ENCODE peak calls at places on chromosomes 7 and 10, in ten cellular contexts. M, F, U, E, A, R, Y, P, H and D are unnamed samples. For H3K9me3 and H3K27me3, the result is how much of the 10 kb centered on the place peaks cover.

GRCh38 chr10:101848894-101849351 is 5.3 kb upstream of the KCNIP2 start:
- DNase-seq in M (no peak), F (no peak), U (no peak), E (no peak), A (peak), R (no peak), Y (no peak), P (no peak), H (no peak), D (no peak)

GRCh38 chr10:117074621-117075020 is 63.4 kb downstream of the VAX1 start:
- DNase-seq in M (no peak), F (no peak), U (no peak), E (no peak), A (no peak), R (no peak), Y (no peak), P (no peak), H (no peak), D (peak)

GRCh38 chr10:32982293-32982709 is 24.3 kb upstream of the ITGB1 start:
- DNase-seq in M (no peak), F (no peak), U (no peak), E (no peak), A (no peak), R (no peak), Y (peak), P (no peak), H (no peak), D (no peak)

GRCh38 chr7:36264123-36264916 is 111.3 kb downstream of the EEPD1 start:
- DNase-seq in M (no peak), F (no peak), U (no peak), E (no peak), A (no peak), R (no peak), Y (no peak), P (no peak), H (no peak), D (no peak)

GRCh38 chr7:128410092-128410665 is 397 bp upstream of the IMPDH1 start:
- DNase-seq in M (peak), F (peak), U (peak), E (no peak), A (peak), R (no peak), Y (peak), P (no peak), H (no peak), D (peak)

GRCh38 chr7:157685430-157686284 is 348.9 kb downstream of the DNAJB6 start:
- DNase-seq in M (no peak), F (no peak), U (no peak), E (peak), A (peak), R (no peak), Y (no peak), P (peak), H (no peak), D (no peak)

GRCh38 chr7:21408481-21408820 is 19.4 kb upstream of the SP4 start:
- DNase-seq in M (no peak), F (no peak), U (no peak), E (no peak), A (no peak), R (no peak), Y (no peak), P (no peak), H (no peak), D (no peak)

GRCh38 chr10:50152792-50153272 is 85.1 kb downstream of the WASHC2A start:
- DNase-seq in M (no peak), F (peak), U (no peak), E (no peak), A (no peak), R (no peak), Y (no peak), P (no peak), H (no peak), D (peak)

GRCh38 chr7:38223311-38223710 is 45.3 kb downstream of the STARD3NL start:
- DNase-seq in M (no peak), F (no peak), U (no peak), E (no peak), A (no peak), R (no peak), Y (no peak), P (no peak), H (no peak), D (no peak)

GRCh38 chr10:99672884-99673283 is 13.6 kb downstream of the ENTPD7 start:
- DNase-seq in M (no peak), F (no peak), U (no peak), E (no peak), A (no peak), R (no peak), Y (no peak), P (no peak), H (no peak), D (no peak)

GRCh38 chr7:149846436-149847046 is 8.4 kb downstream of the ZNF862 start:
- DNase-seq in M (no peak), F (no peak), U (no peak), E (no peak), A (no peak), R (no peak), Y (no peak), P (no peak), H (no peak), D (no peak)

GRCh38 chr10:38147686-38148085 is 53.5 kb downstream of the ZNF37A start:
- DNase-seq in M (no peak), F (no peak), U (no peak), E (no peak), A (no peak), R (no peak), Y (no peak), P (no peak), H (no peak), D (no peak)
- H3K9me3 ChIP-seq in M (under half), F (under half), U (under half), E (under half), A (under half), R (under half), Y (under half), P (under half), H (under half), D (under half)

GRCh38 chr10:126115861-126116260 is 219.5 kb downstream of the FANK1 start:
- DNase-seq in M (no peak), F (no peak), U (no peak), E (no peak), A (no peak), R (no peak), Y (no peak), P (no peak), H (no peak), D (no peak)

GRCh38 chr10:126117196-126117595 is 220.8 kb downstream of the FANK1 start:
- DNase-seq in M (no peak), F (no peak), U (no peak), E (no peak), A (no peak), R (no peak), Y (no peak), P (no peak), H (no peak), D (no peak)

GRCh38 chr10:126115021-126115610 is 218.8 kb downstream of the FANK1 start:
- DNase-seq in M (no peak), F (no peak), U (no peak), E (no peak), A (no peak), R (no peak), Y (no peak), P (no peak), H (no peak), D (no peak)

GRCh38 chr10:126119591-126119990 is 223.2 kb downstream of the FANK1 start:
- DNase-seq in M (no peak), F (no peak), U (no peak), E (no peak), A (no peak), R (no peak), Y (peak), P (no peak), H (peak), D (no peak)

DNA sequence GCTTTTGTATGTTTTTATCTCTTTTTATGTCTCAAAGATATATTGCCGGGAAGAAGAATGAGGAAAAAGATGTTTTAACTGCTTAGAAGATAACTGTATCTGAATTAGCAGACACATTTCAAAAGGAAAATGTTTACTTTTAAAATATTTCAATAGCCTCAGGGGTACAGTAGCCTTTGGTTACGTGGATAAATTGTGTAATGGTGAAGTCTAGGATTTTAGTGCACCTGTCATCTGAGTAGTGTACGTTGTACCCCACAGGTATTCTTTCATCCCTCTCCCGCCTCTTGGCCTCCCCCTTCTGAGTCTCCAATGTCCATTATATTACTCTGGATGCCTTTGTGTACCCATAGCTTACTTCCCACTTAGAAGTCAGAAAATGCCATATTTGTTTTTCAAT is 222.1 kb downstream of the FANK1 start:
- DNase-seq in M (no peak), F (no peak), U (no peak), E (no peak), A (no peak), R (no peak), Y (no peak), P (no peak), H (no peak), D (no peak)
- H3K27me3 ChIP-seq in M (under half), F (under half), U (under half), E (under half), A (under half), R (under half), Y (under half), P (under half), H (under half), D (under half)

DNA sequence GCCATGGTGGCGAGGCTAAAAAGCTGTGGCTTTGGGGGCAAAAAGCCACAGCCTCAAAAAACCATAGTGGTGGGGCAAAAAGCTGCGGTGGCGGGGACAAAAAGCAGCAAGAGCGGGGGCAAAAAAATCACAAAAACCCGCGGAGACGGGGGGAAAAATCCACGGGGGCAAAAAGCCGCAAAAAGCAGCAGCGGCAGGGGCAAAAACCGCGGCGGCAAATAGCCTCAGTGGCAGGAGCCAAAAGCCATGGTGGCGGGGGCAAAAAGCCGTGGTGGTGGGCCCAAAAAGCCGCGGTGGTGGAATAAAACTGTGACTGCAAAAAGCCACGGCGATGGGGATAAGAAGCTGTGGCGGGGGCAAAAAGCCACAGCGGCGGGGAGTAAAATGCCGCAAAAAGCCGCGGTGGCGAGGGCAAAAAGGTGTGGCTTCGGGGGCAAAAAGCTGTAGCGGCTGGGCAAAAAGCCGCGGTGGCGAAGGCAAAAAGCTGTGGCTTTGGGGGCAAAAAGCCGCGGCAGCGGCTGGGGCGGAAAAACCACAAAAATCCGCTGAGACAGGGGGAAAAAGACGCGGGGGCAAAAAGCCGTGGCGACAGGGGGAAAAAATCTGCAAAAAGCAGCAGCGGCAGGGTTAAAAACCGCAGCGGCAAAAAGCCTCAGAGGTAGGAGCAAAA is 526.6 kb downstream of the ZNF33B start:
- DNase-seq in M (no peak), F (no peak), U (no peak), E (no peak), A (no peak), R (no peak), Y (no peak), P (no peak), H (no peak), D (no peak)
- H3K9me3 ChIP-seq in M (under half), F (under half), U (under half), E (under half), A (under half), R (under half), Y (under half), P (under half), H (under half), D (under half)

GRCh38 chr7:1253591-1254207 is 21.0 kb downstream of the UNCX start:
- DNase-seq in M (no peak), F (no peak), U (no peak), E (no peak), A (no peak), R (no peak), Y (no peak), P (no peak), H (no peak), D (no peak)
- H3K27me3 ChIP-seq in M (under half), F (under half), U (under half), E (under half), A (half or more), R (under half), Y (half or more), P (half or more), H (half or more), D (under half)

GRCh38 chr7:57381581-57381980 is 68.4 kb upstream of the ZNF716 start:
- DNase-seq in M (no peak), F (no peak), U (no peak), E (no peak), A (no peak), R (no peak), Y (no peak), P (no peak), H (no peak), D (no peak)

GRCh38 chr7:57388761-57389160 is 61.2 kb upstream of the ZNF716 start:
- DNase-seq in M (no peak), F (no peak), U (no peak), E (no peak), A (no peak), R (no peak), Y (no peak), P (no peak), H (no peak), D (no peak)

GRCh38 chr7:57385668-57386067 is 64.3 kb upstream of the ZNF716 start:
- DNase-seq in M (no peak), F (no peak), U (no peak), E (no peak), A (no peak), R (no peak), Y (no peak), P (no peak), H (no peak), D (no peak)

GRCh38 chr7:57384380-57384779 is 65.6 kb upstream of the ZNF716 start:
- DNase-seq in M (no peak), F (no peak), U (no peak), E (no peak), A (no peak), R (no peak), Y (no peak), P (no peak), H (no peak), D (no peak)
- H3K9me3 ChIP-seq in M (under half), F (under half), U (under half), E (under half), A (under half), R (under half), Y (under half), P (under half), H (under half), D (under half)

DNA sequence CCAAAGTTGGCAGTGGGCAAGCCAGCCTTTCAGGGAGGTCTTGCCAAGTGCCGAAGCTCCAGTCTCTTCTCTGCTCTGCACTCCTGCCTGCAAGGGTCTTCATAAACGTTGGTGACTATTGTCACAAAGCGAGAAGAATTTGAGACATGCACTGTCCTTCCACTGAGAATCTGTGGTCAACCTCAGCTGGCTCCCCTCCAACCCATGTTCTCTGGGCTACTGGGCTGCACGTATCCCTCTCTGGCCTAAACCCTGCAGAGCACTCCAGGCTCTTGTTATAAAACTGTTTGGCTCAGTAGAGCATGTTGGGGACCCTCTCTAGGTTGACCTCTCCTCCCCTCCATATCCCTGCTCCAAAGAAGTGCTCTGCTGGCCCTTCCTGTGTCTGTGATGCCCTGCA is 260.4 kb upstream of the NFE2L3 start:
- DNase-seq in M (no peak), F (no peak), U (no peak), E (no peak), A (no peak), R (no peak), Y (no peak), P (no peak), H (no peak), D (no peak)
- H3K27me3 ChIP-seq in M (under half), F (under half), U (under half), E (under half), A (under half), R (under half), Y (under half), P (half or more), H (under half), D (under half)